ENCODE peak calls at places on chromosomes 4 and X, in five cellular contexts. J, I, V, H and P are unnamed samples. For H3K4me1, the result is how much of the 10 kb centered on the place peaks cover.

GRCh38 chr4:32778025-32778424 is 2057.9 kb downstream of the PCDH7 start:
- DNase-seq in H (no peak), J (no peak), V (no peak), I (no peak), P (no peak)

GRCh38 chr4:176277162-176277904 is 8.3 kb upstream of the ASB5 start:
- DNase-seq in H (no peak), I (peak), J (peak), V (peak), P (peak)

GRCh38 chr4:185567828-185568442 is 32.6 kb upstream of the PDLIM3 start:
- DNase-seq in V (peak), I (peak), J (peak), H (no peak), P (no peak)

GRCh38 chr4:65538571-65538970 is 131.7 kb downstream of the EPHA5 start:
- DNase-seq in J (no peak), H (no peak), V (no peak), I (no peak), P (no peak)

GRCh38 chr4:89707467-89707866 is 129.5 kb downstream of the SNCA start:
- DNase-seq in I (no peak), H (no peak), J (no peak), V (no peak), P (no peak)

GRCh38 chr4:92235741-92236140 is 68.0 kb upstream of the GRID2 start:
- DNase-seq in V (no peak), H (no peak), J (no peak), I (peak), P (peak)

GRCh38 chr4:41432889-41433288 is 105.1 kb upstream of the LIMCH1 start:
- DNase-seq in I (peak), J (no peak), H (no peak), V (no peak), P (peak)

GRCh38 chr4:156837625-156838345 is 133.8 kb downstream of the PDGFC start:
- DNase-seq in J (no peak), V (no peak), I (peak), H (no peak), P (no peak)

GRCh38 chr4:59920414-59920813 is 1279.7 kb upstream of the ADGRL3 start:
- DNase-seq in J (no peak), I (no peak), H (no peak), V (no peak), P (no peak)

GRCh38 chrX:41010188-41010846 is 74.9 kb upstream of the USP9X start:
- DNase-seq in H (peak), I (peak), V (peak), J (peak), P (peak)

GRCh38 chr4:36224969-36225903 is 19.1 kb downstream of the ARAP2 start:
- DNase-seq in I (no peak), H (no peak), J (no peak), V (no peak), P (no peak)

GRCh38 chr4:184950926-184951325 is 67.4 kb upstream of the HELT start:
- DNase-seq in J (no peak), H (peak), I (no peak), V (no peak), P (no peak)

GRCh38 chrX:130637591-130637990 is 235.8 kb downstream of the RBMX2 start:
- DNase-seq in J (no peak), H (no peak), I (peak), V (no peak), P (no peak)

GRCh38 chr4:31415629-31416028 is 695.5 kb downstream of the PCDH7 start:
- DNase-seq in H (no peak), V (no peak), J (no peak), I (no peak), P (no peak)

GRCh38 chrX:123990169-123990568 is 28.7 kb downstream of the STAG2 start:
- DNase-seq in J (no peak), I (no peak), H (no peak), V (no peak), P (no peak)

GRCh38 chr4:99394913-99395312 is 40.2 kb downstream of the ADH7 start:
- DNase-seq in H (no peak), I (peak), V (no peak), J (no peak), P (no peak)

GRCh38 chrX:104084063-104084462 is 8.0 kb upstream of the TMSB15C start:
- DNase-seq in V (no peak), J (no peak), H (no peak), I (no peak), P (no peak)

GRCh38 chr4:70153937-70154336 is at the start of gene PRR27:
- DNase-seq in V (no peak), J (no peak), H (no peak), I (no peak), P (no peak)

GRCh38 chr4:182179105-182179504 is 64.1 kb upstream of the TENM3 start:
- DNase-seq in V (no peak), J (no peak), H (no peak), I (peak), P (peak)

GRCh38 chr4:145161549-145161948 is 18.8 kb downstream of the OTUD4 start:
- DNase-seq in V (no peak), J (no peak), I (no peak), H (no peak), P (no peak)

GRCh38 chrX:154546354-154547244 is at the start of gene G6PD:
- DNase-seq in H (no peak), V (peak), J (peak), I (peak), P (peak)

GRCh38 chr4:8126523-8126922 is 32.1 kb downstream of the ABLIM2 start:
- DNase-seq in J (no peak), I (no peak), V (no peak), H (no peak), P (no peak)

GRCh38 chr4:8129136-8129535 is 29.5 kb downstream of the ABLIM2 start:
- DNase-seq in J (no peak), V (no peak), I (no peak), H (no peak), P (no peak)

GRCh38 chr4:8129785-8130184 is 28.8 kb downstream of the ABLIM2 start:
- DNase-seq in H (no peak), I (no peak), J (no peak), V (no peak), P (no peak)

GRCh38 chr4:8127051-8127798 is 31.4 kb downstream of the ABLIM2 start:
- DNase-seq in J (no peak), H (no peak), V (no peak), I (no peak), P (no peak)

DNA sequence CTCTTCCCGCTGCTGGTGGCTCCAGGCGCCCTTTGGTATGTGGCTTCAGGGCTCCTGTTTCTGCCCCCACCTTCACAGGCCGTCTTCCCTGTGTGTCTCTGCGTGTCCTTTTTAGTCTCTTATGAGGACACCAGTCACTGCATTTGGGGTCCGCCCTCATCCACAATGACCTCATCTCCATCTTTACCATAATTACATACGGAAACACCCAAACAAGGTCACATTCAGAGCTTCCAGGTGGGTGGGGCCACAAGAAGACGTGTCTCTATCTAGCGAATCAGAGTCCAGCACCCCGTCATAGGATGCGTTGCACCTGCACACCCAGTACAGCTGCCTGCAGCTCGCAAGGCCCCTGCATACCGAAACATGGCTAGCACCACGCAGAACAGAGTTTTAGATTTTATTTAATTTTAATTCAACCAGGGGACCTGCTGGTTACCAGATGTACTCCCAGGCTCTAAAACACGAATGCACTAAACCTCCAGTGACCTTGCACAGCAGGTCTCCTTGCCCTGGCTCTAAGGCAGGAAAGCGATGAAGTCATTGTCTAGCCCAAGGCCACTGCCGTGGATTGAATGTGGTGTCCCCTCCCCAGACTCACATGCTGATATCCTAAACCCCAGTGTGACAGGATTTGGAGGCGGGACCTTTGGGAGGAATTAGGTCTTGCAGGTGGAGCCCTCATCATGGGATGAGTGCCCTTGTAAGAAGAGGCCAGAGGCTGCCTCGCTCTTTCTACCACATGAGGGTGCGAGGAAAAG is 30.3 kb downstream of the ABLIM2 start:
- DNase-seq in H (no peak), V (no peak), I (no peak), J (no peak), P (no peak)
- H3K4me3 ChIP-seq in H (no peak), V (no peak), I (no peak), J (no peak), P (no peak)

DNA sequence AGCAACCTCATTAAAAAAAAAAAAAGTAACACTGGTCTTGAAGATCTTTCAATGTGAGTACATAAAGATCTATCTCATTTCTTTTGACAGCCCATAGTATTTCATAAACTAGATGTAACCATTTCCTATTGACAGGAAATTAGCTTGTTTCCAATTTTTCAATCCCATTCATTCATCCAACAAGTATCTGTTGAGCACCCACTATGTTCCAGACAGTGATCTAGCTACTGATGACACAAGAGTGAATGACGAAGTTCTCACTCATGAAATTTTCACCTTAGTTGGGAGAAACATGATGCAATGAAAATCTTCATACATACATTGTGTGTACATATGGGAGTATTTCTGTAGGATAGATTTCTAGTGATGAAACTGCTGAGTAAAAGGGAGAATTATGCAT is 1.7 kb downstream of the CD38 start:
- DNase-seq in H (no peak), V (no peak), I (no peak), J (no peak), P (no peak)
- H3K4me1 ChIP-seq in H (under half), V (under half), I (under half), J (under half), P (under half)

GRCh38 chrX:37906357-37906756 is 59.0 kb upstream of the DYNLT3 start:
- DNase-seq in J (no peak), V (no peak), I (no peak), H (no peak), P (no peak)

GRCh38 chrX:37904833-37905232 is 57.5 kb upstream of the DYNLT3 start:
- DNase-seq in I (no peak), J (no peak), V (no peak), H (no peak), P (no peak)

GRCh38 chrX:37910186-37910585 is 62.8 kb upstream of the DYNLT3 start:
- DNase-seq in H (no peak), J (no peak), V (no peak), I (no peak), P (no peak)

GRCh38 chrX:37905436-37906147 is 58.2 kb upstream of the DYNLT3 start:
- DNase-seq in H (no peak), I (peak), V (no peak), J (no peak), P (peak)
- H3K4me3 ChIP-seq in H (peak), I (peak), V (no peak), J (peak), P (peak)

GRCh38 chr4:118756429-118756828 is 71.2 kb downstream of the METTL14 start:
- DNase-seq in H (no peak), V (no peak), J (no peak), I (no peak), P (no peak)
- H3K4me1 ChIP-seq in H (half or more), V (under half), J (half or more), I (under half), P (under half)

DNA sequence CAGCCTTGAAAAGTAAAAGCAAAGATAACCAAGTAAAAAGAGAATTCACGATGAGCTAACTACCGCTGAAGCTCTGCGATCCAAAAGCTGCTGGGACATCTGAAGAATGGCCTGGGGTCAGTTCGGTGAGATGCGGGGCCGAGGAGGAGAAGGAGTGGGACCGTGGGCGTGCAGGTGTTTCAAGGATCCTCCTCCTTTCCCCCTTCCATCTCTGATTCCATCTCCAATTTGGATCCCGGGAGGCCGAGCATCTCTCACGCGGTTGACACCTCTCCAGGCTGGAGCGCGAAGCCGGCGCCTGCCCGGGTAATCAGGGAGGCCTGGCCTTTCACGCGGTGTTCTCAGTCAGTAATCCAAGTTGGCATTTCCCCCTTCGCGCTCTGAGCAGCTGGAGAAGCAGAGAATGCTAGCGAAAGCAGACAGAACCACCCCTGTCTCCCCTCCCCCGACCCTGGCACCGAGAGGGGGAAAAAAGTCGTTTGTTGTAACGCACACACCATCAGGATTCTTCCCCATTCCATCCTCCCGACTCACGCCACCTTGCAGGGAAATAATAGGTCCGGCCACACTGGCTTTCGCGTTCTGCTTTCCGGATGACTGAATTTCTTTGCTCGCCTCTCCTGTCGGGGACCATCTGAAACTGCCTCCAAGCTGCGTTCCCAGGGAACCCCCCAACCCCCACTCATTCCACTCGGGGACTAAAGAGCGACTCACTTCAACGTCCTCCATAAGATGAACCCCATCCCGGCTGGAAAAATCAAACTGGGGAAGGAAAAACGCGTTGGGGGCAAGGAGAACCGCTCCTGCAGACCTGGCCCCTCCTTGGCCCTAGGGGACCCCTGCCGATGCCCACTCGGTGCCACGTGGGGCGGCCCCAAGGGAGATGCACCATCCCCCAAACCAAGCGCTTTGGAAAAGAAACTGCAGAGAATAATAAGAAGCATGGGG is 6.5 kb downstream of the NEUROG2 start:
- DNase-seq in J (no peak), V (no peak), H (no peak), I (no peak), P (no peak)
- H3K4me3 ChIP-seq in J (peak), V (no peak), H (peak), I (no peak), P (no peak)

DNA sequence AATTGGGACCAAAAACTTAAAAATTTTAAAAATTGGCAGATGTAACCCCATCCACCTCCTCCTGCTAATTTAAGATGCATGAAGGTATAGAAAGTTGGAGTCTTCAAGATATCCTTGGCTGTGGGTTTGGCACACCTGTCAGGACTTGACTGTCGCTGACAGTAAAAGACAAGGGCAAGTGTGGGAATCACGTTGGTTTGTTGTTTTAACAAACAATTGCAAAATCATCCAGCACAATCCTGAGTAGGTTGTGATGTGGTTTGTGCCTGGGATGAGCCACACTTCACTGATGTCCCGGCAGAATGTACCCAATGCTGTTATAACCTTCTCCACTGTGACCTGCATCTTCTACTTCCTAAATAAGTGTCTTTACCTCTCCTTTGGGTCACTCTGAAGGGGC is 24.0 kb downstream of the HOPX start:
- DNase-seq in J (no peak), H (no peak), I (no peak), V (no peak), P (no peak)
- H3K4me1 ChIP-seq in J (under half), H (under half), I (under half), V (under half), P (under half)

DNA sequence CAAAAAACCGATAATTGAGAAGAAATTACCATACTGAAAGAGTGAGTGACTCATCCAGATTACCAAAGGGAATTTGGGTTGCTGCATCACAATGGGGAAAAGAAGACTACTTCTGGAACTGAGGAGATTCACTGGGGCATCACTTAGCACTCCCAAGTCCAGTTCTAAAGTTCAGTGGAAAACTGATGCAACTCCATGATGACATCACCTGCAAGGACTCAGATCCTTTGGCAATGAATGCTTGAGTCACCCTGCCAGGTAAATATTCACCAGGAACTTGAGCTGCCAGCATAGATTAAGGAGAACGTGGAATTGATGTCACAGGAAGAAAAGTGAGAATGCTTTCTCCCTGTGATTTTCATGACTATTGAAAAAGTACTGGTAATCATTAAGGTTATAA is 32.0 kb upstream of the SMIM10L2A start:
- DNase-seq in V (no peak), J (no peak), H (no peak), I (no peak), P (no peak)
- H3K4me3 ChIP-seq in V (no peak), J (no peak), H (no peak), I (no peak), P (no peak)

GRCh38 chrX:120750381-120750780 is 120.5 kb upstream of the C1GALT1C1 start:
- DNase-seq in V (no peak), J (no peak), I (no peak), H (no peak), P (no peak)
- H3K4me1 ChIP-seq in V (under half), J (under half), I (under half), H (under half), P (under half)

GRCh38 chr4:76252271-76252653 is 741 bp downstream of the FAM47E start:
- DNase-seq in J (no peak), H (no peak), I (no peak), V (no peak), P (no peak)

GRCh38 chr4:76253511-76253910 is 2.0 kb downstream of the FAM47E start:
- DNase-seq in H (no peak), V (no peak), J (no peak), I (no peak), P (no peak)

GRCh38 chr4:76256032-76256431 is 4.5 kb downstream of the FAM47E start:
- DNase-seq in I (no peak), H (no peak), V (no peak), J (no peak), P (no peak)

GRCh38 chr4:76250962-76251361 is 559 bp upstream of the FAM47E start:
- DNase-seq in V (no peak), H (no peak), I (peak), J (no peak), P (no peak)

GRCh38 chr4:76251448-76252270 is at the start of gene FAM47E:
- DNase-seq in H (no peak), J (peak), V (peak), I (peak), P (peak)
- H3K4me3 ChIP-seq in H (peak), J (peak), V (peak), I (peak), P (peak)

GRCh38 chr4:86963697-86964096 is 28.9 kb downstream of the AFF1 start:
- DNase-seq in V (no peak), I (no peak), J (no peak), H (no peak), P (no peak)

GRCh38 chr4:86967798-86968197 is 33.0 kb downstream of the AFF1 start:
- DNase-seq in V (no peak), I (no peak), J (no peak), H (no peak), P (no peak)

GRCh38 chr4:86968477-86969015 is 33.7 kb downstream of the AFF1 start:
- DNase-seq in V (no peak), H (no peak), I (no peak), J (no peak), P (no peak)

GRCh38 chr4:86967061-86967460 is 32.2 kb downstream of the AFF1 start:
- DNase-seq in V (no peak), I (no peak), J (no peak), H (no peak), P (no peak)

GRCh38 chr4:86965019-86965976 is 30.5 kb downstream of the AFF1 start:
- DNase-seq in J (no peak), H (no peak), V (no peak), I (no peak), P (no peak)
- H3K4me1 ChIP-seq in J (half or more), H (under half), V (under half), I (under half), P (under half)